ENCODE peak calls at places on chromosome 17, in four cellular contexts. One of them, this sample, is unnamed.

GRCh38 chr17:40574292-40574691 is 9.0 kb upstream of the CCR7 start:
- DNase-seq in anterior cingulate cortex: no peak
- DNase-seq in stimulated activated CD4-positive, alpha-beta T cell treated with anti-CD3 and anti-CD28 coated beads, Interleukin-15, amount 100 ng/mL, for 24 hours: no peak
- DNase-seq in stomach: no peak
- DNase-seq in this sample: no peak

GRCh38 chr17:77211681-77212080 is 70.9 kb downstream of the SEC14L1 start:
- DNase-seq in stimulated activated CD4-positive, alpha-beta T cell treated with anti-CD3 and anti-CD28 coated beads, Interleukin-15, amount 100 ng/mL, for 24 hours: no peak
- DNase-seq in anterior cingulate cortex: no peak
- DNase-seq in stomach: no peak
- DNase-seq in this sample: no peak

GRCh38 chr17:956905-957304 is 22.7 kb downstream of the NXN start:
- DNase-seq in stomach: no peak
- DNase-seq in stimulated activated CD4-positive, alpha-beta T cell treated with anti-CD3 and anti-CD28 coated beads, Interleukin-15, amount 100 ng/mL, for 24 hours: no peak
- DNase-seq in anterior cingulate cortex: no peak
- DNase-seq in this sample: no peak

GRCh38 chr17:48134912-48135480 is 27.4 kb downstream of the SNX11 start:
- DNase-seq in stimulated activated CD4-positive, alpha-beta T cell treated with anti-CD3 and anti-CD28 coated beads, Interleukin-15, amount 100 ng/mL, for 24 hours: no peak
- DNase-seq in stomach: no peak
- DNase-seq in anterior cingulate cortex: no peak
- DNase-seq in this sample: no peak

GRCh38 chr17:8324913-8325312 is 14.7 kb upstream of the ODF4 start:
- DNase-seq in anterior cingulate cortex: no peak
- DNase-seq in stomach: no peak
- DNase-seq in stimulated activated CD4-positive, alpha-beta T cell treated with anti-CD3 and anti-CD28 coated beads, Interleukin-15, amount 100 ng/mL, for 24 hours: no peak
- DNase-seq in this sample: no peak

GRCh38 chr17:51540151-51540550 is 279.8 kb downstream of the UTP18 start:
- DNase-seq in stomach: no peak
- DNase-seq in anterior cingulate cortex: no peak
- DNase-seq in stimulated activated CD4-positive, alpha-beta T cell treated with anti-CD3 and anti-CD28 coated beads, Interleukin-15, amount 100 ng/mL, for 24 hours: no peak
- DNase-seq in this sample: no peak

GRCh38 chr17:29279397-29280070 is 14.4 kb downstream of the NUFIP2 start:
- DNase-seq in stimulated activated CD4-positive, alpha-beta T cell treated with anti-CD3 and anti-CD28 coated beads, Interleukin-15, amount 100 ng/mL, for 24 hours: no peak
- DNase-seq in stomach: no peak
- DNase-seq in anterior cingulate cortex: no peak
- DNase-seq in this sample: no peak

GRCh38 chr17:75877752-75878173 is 618 bp downstream of the TRIM47 start:
- DNase-seq in stomach: peak
- DNase-seq in anterior cingulate cortex: no peak
- DNase-seq in stimulated activated CD4-positive, alpha-beta T cell treated with anti-CD3 and anti-CD28 coated beads, Interleukin-15, amount 100 ng/mL, for 24 hours: peak
- DNase-seq in this sample: no peak

GRCh38 chr17:81863833-81864768 is 3.8 kb upstream of the P4HB start:
- DNase-seq in stomach: no peak
- DNase-seq in stimulated activated CD4-positive, alpha-beta T cell treated with anti-CD3 and anti-CD28 coated beads, Interleukin-15, amount 100 ng/mL, for 24 hours: no peak
- DNase-seq in anterior cingulate cortex: no peak
- DNase-seq in this sample: no peak

GRCh38 chr17:364766-365165 is 12.2 kb upstream of the RPH3AL start:
- DNase-seq in anterior cingulate cortex: no peak
- DNase-seq in stimulated activated CD4-positive, alpha-beta T cell treated with anti-CD3 and anti-CD28 coated beads, Interleukin-15, amount 100 ng/mL, for 24 hours: no peak
- DNase-seq in stomach: no peak
- DNase-seq in this sample: no peak

GRCh38 chr17:77476920-77477805 is 336.4 kb downstream of the SEC14L1 start:
- DNase-seq in stomach: peak
- DNase-seq in anterior cingulate cortex: no peak
- DNase-seq in stimulated activated CD4-positive, alpha-beta T cell treated with anti-CD3 and anti-CD28 coated beads, Interleukin-15, amount 100 ng/mL, for 24 hours: peak
- DNase-seq in this sample: no peak

GRCh38 chr17:57574040-57574513 is 171.0 kb downstream of the CCDC182 start:
- DNase-seq in stimulated activated CD4-positive, alpha-beta T cell treated with anti-CD3 and anti-CD28 coated beads, Interleukin-15, amount 100 ng/mL, for 24 hours: no peak
- DNase-seq in stomach: no peak
- DNase-seq in anterior cingulate cortex: no peak
- DNase-seq in this sample: no peak

GRCh38 chr17:80618304-80618703 is 73.7 kb downstream of the RPTOR start:
- DNase-seq in anterior cingulate cortex: no peak
- DNase-seq in stimulated activated CD4-positive, alpha-beta T cell treated with anti-CD3 and anti-CD28 coated beads, Interleukin-15, amount 100 ng/mL, for 24 hours: peak
- DNase-seq in stomach: no peak
- DNase-seq in this sample: no peak

GRCh38 chr17:47941998-47942490 is 673 bp downstream of the PNPO start:
- DNase-seq in anterior cingulate cortex: no peak
- DNase-seq in stomach: no peak
- DNase-seq in stimulated activated CD4-positive, alpha-beta T cell treated with anti-CD3 and anti-CD28 coated beads, Interleukin-15, amount 100 ng/mL, for 24 hours: peak
- DNase-seq in this sample: no peak

GRCh38 chr17:78960945-78961344 is 18.8 kb downstream of the LGALS3BP start:
- DNase-seq in anterior cingulate cortex: no peak
- DNase-seq in stomach: peak
- DNase-seq in stimulated activated CD4-positive, alpha-beta T cell treated with anti-CD3 and anti-CD28 coated beads, Interleukin-15, amount 100 ng/mL, for 24 hours: no peak
- DNase-seq in this sample: no peak

GRCh38 chr17:12067425-12067824 is 46.7 kb downstream of the MAP2K4 start:
- DNase-seq in stomach: no peak
- DNase-seq in stimulated activated CD4-positive, alpha-beta T cell treated with anti-CD3 and anti-CD28 coated beads, Interleukin-15, amount 100 ng/mL, for 24 hours: no peak
- DNase-seq in anterior cingulate cortex: no peak
- DNase-seq in this sample: no peak

GRCh38 chr17:250487-251300 is 69.2 kb upstream of the DOC2B start:
- DNase-seq in stimulated activated CD4-positive, alpha-beta T cell treated with anti-CD3 and anti-CD28 coated beads, Interleukin-15, amount 100 ng/mL, for 24 hours: no peak
- DNase-seq in stomach: no peak
- DNase-seq in anterior cingulate cortex: no peak
- DNase-seq in this sample: no peak

GRCh38 chr17:80270836-80271235 is 10.2 kb downstream of the RNF213 start:
- DNase-seq in anterior cingulate cortex: no peak
- DNase-seq in stomach: no peak
- DNase-seq in stimulated activated CD4-positive, alpha-beta T cell treated with anti-CD3 and anti-CD28 coated beads, Interleukin-15, amount 100 ng/mL, for 24 hours: peak
- DNase-seq in this sample: no peak